ENCODE peak calls at places on chromosomes 16 and 17, in seven cellular contexts. One of them, this sample, is unnamed.

GRCh38 chr16:15856901-15857778 is at the start of gene MYH11:
- DNase-seq in fibroblast of the aortic adventitia: no peak
- DNase-seq in CD4-positive, CD25-positive, alpha-beta regulatory T cell: no peak
- DNase-seq in ovary: peak; percentile 73
- DNase-seq in stimulated activated CD4-positive, alpha-beta T cell treated with anti-CD3 and anti-CD28 coated beads, Interleukin-1b, Interleukin-23, amount 100 ng/mL, for 1 hour: no peak
- DNase-seq in cardiac fibroblast: no peak
- DNase-seq in heart left ventricle: no peak
- DNase-seq in this sample: no peak

GRCh38 chr16:53632526-53632925 is 71.1 kb downstream of the RPGRIP1L start:
- DNase-seq in fibroblast of the aortic adventitia: no peak
- DNase-seq in CD4-positive, CD25-positive, alpha-beta regulatory T cell: no peak
- DNase-seq in ovary: no peak
- DNase-seq in stimulated activated CD4-positive, alpha-beta T cell treated with anti-CD3 and anti-CD28 coated beads, Interleukin-1b, Interleukin-23, amount 100 ng/mL, for 1 hour: no peak
- DNase-seq in cardiac fibroblast: no peak
- DNase-seq in heart left ventricle: no peak
- DNase-seq in this sample: no peak

GRCh38 chr16:69709456-69710084 is 16.8 kb downstream of the NQO1 start:
- DNase-seq in fibroblast of the aortic adventitia: peak; percentile 84
- DNase-seq in CD4-positive, CD25-positive, alpha-beta regulatory T cell: peak; percentile 70
- DNase-seq in ovary: no peak
- DNase-seq in stimulated activated CD4-positive, alpha-beta T cell treated with anti-CD3 and anti-CD28 coated beads, Interleukin-1b, Interleukin-23, amount 100 ng/mL, for 1 hour: no peak
- DNase-seq in cardiac fibroblast: peak; percentile 82
- DNase-seq in heart left ventricle: no peak
- DNase-seq in this sample: peak; percentile 48

GRCh38 chr17:11805952-11806351 is 191.3 kb downstream of the ZNF18 start:
- DNase-seq in fibroblast of the aortic adventitia: no peak
- DNase-seq in CD4-positive, CD25-positive, alpha-beta regulatory T cell: no peak
- DNase-seq in ovary: no peak
- DNase-seq in stimulated activated CD4-positive, alpha-beta T cell treated with anti-CD3 and anti-CD28 coated beads, Interleukin-1b, Interleukin-23, amount 100 ng/mL, for 1 hour: no peak
- DNase-seq in cardiac fibroblast: no peak
- DNase-seq in heart left ventricle: no peak
- DNase-seq in this sample: no peak

GRCh38 chr16:4656695-4657686 is 32.4 kb downstream of the MGRN1 start:
- DNase-seq in fibroblast of the aortic adventitia: no peak
- DNase-seq in CD4-positive, CD25-positive, alpha-beta regulatory T cell: no peak
- DNase-seq in ovary: no peak
- DNase-seq in stimulated activated CD4-positive, alpha-beta T cell treated with anti-CD3 and anti-CD28 coated beads, Interleukin-1b, Interleukin-23, amount 100 ng/mL, for 1 hour: no peak
- DNase-seq in cardiac fibroblast: no peak
- DNase-seq in heart left ventricle: no peak
- DNase-seq in this sample: no peak

GRCh38 chr17:82943751-82944150 is 103.9 kb upstream of the ZNF750 start:
- DNase-seq in fibroblast of the aortic adventitia: no peak
- DNase-seq in CD4-positive, CD25-positive, alpha-beta regulatory T cell: no peak
- DNase-seq in ovary: peak; percentile 14
- DNase-seq in stimulated activated CD4-positive, alpha-beta T cell treated with anti-CD3 and anti-CD28 coated beads, Interleukin-1b, Interleukin-23, amount 100 ng/mL, for 1 hour: no peak
- DNase-seq in cardiac fibroblast: no peak
- DNase-seq in heart left ventricle: peak; percentile 14
- DNase-seq in this sample: no peak

GRCh38 chr17:39271546-39271945 is 45.8 kb upstream of the STAC2 start:
- DNase-seq in fibroblast of the aortic adventitia: peak; percentile 67
- DNase-seq in CD4-positive, CD25-positive, alpha-beta regulatory T cell: no peak
- DNase-seq in ovary: no peak
- DNase-seq in stimulated activated CD4-positive, alpha-beta T cell treated with anti-CD3 and anti-CD28 coated beads, Interleukin-1b, Interleukin-23, amount 100 ng/mL, for 1 hour: no peak
- DNase-seq in cardiac fibroblast: peak; percentile 77
- DNase-seq in heart left ventricle: no peak
- DNase-seq in this sample: no peak

GRCh38 chr16:68128577-68129305 is 43.6 kb downstream of the NFATC3 start:
- DNase-seq in fibroblast of the aortic adventitia: peak; percentile 16
- DNase-seq in CD4-positive, CD25-positive, alpha-beta regulatory T cell: no peak
- DNase-seq in ovary: no peak
- DNase-seq in stimulated activated CD4-positive, alpha-beta T cell treated with anti-CD3 and anti-CD28 coated beads, Interleukin-1b, Interleukin-23, amount 100 ng/mL, for 1 hour: no peak
- DNase-seq in cardiac fibroblast: peak; percentile 50
- DNase-seq in heart left ventricle: no peak
- DNase-seq in this sample: no peak

GRCh38 chr16:58027341-58028167 is 2.0 kb downstream of the MMP15 start:
- DNase-seq in fibroblast of the aortic adventitia: no peak
- DNase-seq in CD4-positive, CD25-positive, alpha-beta regulatory T cell: peak; percentile 10
- DNase-seq in ovary: no peak
- DNase-seq in stimulated activated CD4-positive, alpha-beta T cell treated with anti-CD3 and anti-CD28 coated beads, Interleukin-1b, Interleukin-23, amount 100 ng/mL, for 1 hour: no peak
- DNase-seq in cardiac fibroblast: no peak
- DNase-seq in heart left ventricle: peak; percentile 73
- DNase-seq in this sample: peak; percentile 40

GRCh38 chr17:33292184-33292980 is 713 bp downstream of the ASIC2 start:
- DNase-seq in fibroblast of the aortic adventitia: peak; percentile 2
- DNase-seq in CD4-positive, CD25-positive, alpha-beta regulatory T cell: peak; percentile 2
- DNase-seq in ovary: peak; percentile 42
- DNase-seq in stimulated activated CD4-positive, alpha-beta T cell treated with anti-CD3 and anti-CD28 coated beads, Interleukin-1b, Interleukin-23, amount 100 ng/mL, for 1 hour: no peak
- DNase-seq in cardiac fibroblast: no peak
- DNase-seq in heart left ventricle: no peak
- DNase-seq in this sample: peak; percentile 32

GRCh38 chr17:77440571-77440981 is 299.8 kb downstream of the SEC14L1 start:
- DNase-seq in fibroblast of the aortic adventitia: no peak
- DNase-seq in CD4-positive, CD25-positive, alpha-beta regulatory T cell: peak; percentile 78
- DNase-seq in ovary: no peak
- DNase-seq in stimulated activated CD4-positive, alpha-beta T cell treated with anti-CD3 and anti-CD28 coated beads, Interleukin-1b, Interleukin-23, amount 100 ng/mL, for 1 hour: no peak
- DNase-seq in cardiac fibroblast: no peak
- DNase-seq in heart left ventricle: no peak
- DNase-seq in this sample: no peak

GRCh38 chr16:24700549-24701392 is 28.7 kb upstream of the TNRC6A start:
- DNase-seq in fibroblast of the aortic adventitia: peak; percentile 99
- DNase-seq in CD4-positive, CD25-positive, alpha-beta regulatory T cell: no peak
- DNase-seq in ovary: peak; percentile 73
- DNase-seq in stimulated activated CD4-positive, alpha-beta T cell treated with anti-CD3 and anti-CD28 coated beads, Interleukin-1b, Interleukin-23, amount 100 ng/mL, for 1 hour: no peak
- DNase-seq in cardiac fibroblast: peak; percentile 99
- DNase-seq in heart left ventricle: peak; percentile 63
- DNase-seq in this sample: peak; percentile 52

GRCh38 chr16:68993885-68994284 is 111.6 kb upstream of the HAS3 start:
- DNase-seq in fibroblast of the aortic adventitia: peak; percentile 92
- DNase-seq in CD4-positive, CD25-positive, alpha-beta regulatory T cell: no peak
- DNase-seq in ovary: no peak
- DNase-seq in stimulated activated CD4-positive, alpha-beta T cell treated with anti-CD3 and anti-CD28 coated beads, Interleukin-1b, Interleukin-23, amount 100 ng/mL, for 1 hour: no peak
- DNase-seq in cardiac fibroblast: peak; percentile 87
- DNase-seq in heart left ventricle: no peak
- DNase-seq in this sample: no peak

GRCh38 chr17:49016775-49017463 is 19.7 kb downstream of the IGF2BP1 start:
- DNase-seq in fibroblast of the aortic adventitia: peak; percentile 82
- DNase-seq in CD4-positive, CD25-positive, alpha-beta regulatory T cell: no peak
- DNase-seq in ovary: no peak
- DNase-seq in stimulated activated CD4-positive, alpha-beta T cell treated with anti-CD3 and anti-CD28 coated beads, Interleukin-1b, Interleukin-23, amount 100 ng/mL, for 1 hour: no peak
- DNase-seq in cardiac fibroblast: peak; percentile 94
- DNase-seq in heart left ventricle: no peak
- DNase-seq in this sample: peak; percentile 42

GRCh38 chr17:32323784-32324590 is 18.0 kb downstream of the C17orf75 start:
- DNase-seq in fibroblast of the aortic adventitia: peak; percentile 43
- DNase-seq in CD4-positive, CD25-positive, alpha-beta regulatory T cell: peak; percentile 59
- DNase-seq in ovary: no peak
- DNase-seq in stimulated activated CD4-positive, alpha-beta T cell treated with anti-CD3 and anti-CD28 coated beads, Interleukin-1b, Interleukin-23, amount 100 ng/mL, for 1 hour: no peak
- DNase-seq in cardiac fibroblast: no peak
- DNase-seq in heart left ventricle: no peak
- DNase-seq in this sample: no peak

GRCh38 chr16:17471745-17472075 is 950 bp upstream of the XYLT1 start:
- DNase-seq in fibroblast of the aortic adventitia: no peak
- DNase-seq in CD4-positive, CD25-positive, alpha-beta regulatory T cell: no peak
- DNase-seq in ovary: no peak
- DNase-seq in stimulated activated CD4-positive, alpha-beta T cell treated with anti-CD3 and anti-CD28 coated beads, Interleukin-1b, Interleukin-23, amount 100 ng/mL, for 1 hour: no peak
- DNase-seq in cardiac fibroblast: no peak
- DNase-seq in heart left ventricle: no peak
- DNase-seq in this sample: no peak

This sample was measured in frontal cortex.